ENCODE peak calls at places on chromosomes 13 and 19, in five cellular contexts. One of them, this sample, is unnamed.

GRCh38 chr13:114107686-114108081 is 24.7 kb downstream of the RASA3 start:
- DNase-seq in stimulated activated CD4-positive, alpha-beta T cell treated with anti-CD3 and anti-CD28 coated beads, Interleukin-2, amount 100 ng/mL, for 48 hours: no peak
- DNase-seq in CD4-positive, CD25-positive, alpha-beta regulatory T cell: no peak
- DNase-seq in keratinocyte: no peak
- DNase-seq in testis: no peak
- DNase-seq in this sample: no peak

GRCh38 chr13:82165396-82166174 is 1716.7 kb downstream of the SLITRK1 start:
- DNase-seq in stimulated activated CD4-positive, alpha-beta T cell treated with anti-CD3 and anti-CD28 coated beads, Interleukin-2, amount 100 ng/mL, for 48 hours: no peak
- DNase-seq in CD4-positive, CD25-positive, alpha-beta regulatory T cell: no peak
- DNase-seq in keratinocyte: no peak
- DNase-seq in testis: no peak
- DNase-seq in this sample: no peak

GRCh38 chr13:112703935-112704633 is 14.2 kb downstream of the ATP11A start:
- DNase-seq in stimulated activated CD4-positive, alpha-beta T cell treated with anti-CD3 and anti-CD28 coated beads, Interleukin-2, amount 100 ng/mL, for 48 hours: no peak
- DNase-seq in CD4-positive, CD25-positive, alpha-beta regulatory T cell: no peak
- DNase-seq in keratinocyte: no peak
- DNase-seq in testis: peak
- DNase-seq in this sample: no peak

GRCh38 chr13:50919291-50919690 is 9.7 kb downstream of the RNASEH2B start:
- DNase-seq in stimulated activated CD4-positive, alpha-beta T cell treated with anti-CD3 and anti-CD28 coated beads, Interleukin-2, amount 100 ng/mL, for 48 hours: no peak
- DNase-seq in CD4-positive, CD25-positive, alpha-beta regulatory T cell: no peak
- DNase-seq in keratinocyte: no peak
- DNase-seq in testis: no peak
- DNase-seq in this sample: peak

GRCh38 chr19:47839913-47840312 is 18.2 kb downstream of the CRX start:
- DNase-seq in stimulated activated CD4-positive, alpha-beta T cell treated with anti-CD3 and anti-CD28 coated beads, Interleukin-2, amount 100 ng/mL, for 48 hours: no peak
- DNase-seq in CD4-positive, CD25-positive, alpha-beta regulatory T cell: no peak
- DNase-seq in keratinocyte: no peak
- DNase-seq in testis: no peak
- DNase-seq in this sample: no peak

GRCh38 chr19:31980851-31981250 is 364.6 kb upstream of the ZNF507 start:
- DNase-seq in stimulated activated CD4-positive, alpha-beta T cell treated with anti-CD3 and anti-CD28 coated beads, Interleukin-2, amount 100 ng/mL, for 48 hours: no peak
- DNase-seq in CD4-positive, CD25-positive, alpha-beta regulatory T cell: no peak
- DNase-seq in keratinocyte: no peak
- DNase-seq in testis: peak
- DNase-seq in this sample: no peak

GRCh38 chr13:111385182-111385857 is 64.9 kb downstream of the TEX29 start:
- DNase-seq in stimulated activated CD4-positive, alpha-beta T cell treated with anti-CD3 and anti-CD28 coated beads, Interleukin-2, amount 100 ng/mL, for 48 hours: no peak
- DNase-seq in CD4-positive, CD25-positive, alpha-beta regulatory T cell: no peak
- DNase-seq in keratinocyte: no peak
- DNase-seq in testis: no peak
- DNase-seq in this sample: no peak

GRCh38 chr13:23707674-23708073 is 137.5 kb downstream of the TNFRSF19 start:
- DNase-seq in stimulated activated CD4-positive, alpha-beta T cell treated with anti-CD3 and anti-CD28 coated beads, Interleukin-2, amount 100 ng/mL, for 48 hours: no peak
- DNase-seq in CD4-positive, CD25-positive, alpha-beta regulatory T cell: no peak
- DNase-seq in keratinocyte: no peak
- DNase-seq in testis: no peak
- DNase-seq in this sample: no peak